ENCODE peak calls at places on chromosomes 3 and 15, in five cellular contexts. N, C, W, O and F are unnamed samples.
A peak's percentile ranks its signal among the peaks of the same experiment; 100 is the strongest.

GRCh38 chr3:131232711-131233267 is 148.8 kb upstream of the NUDT16 start:
- DNase-seq in N (no peak), C (no peak), W (no peak), O (no peak), F (no peak)

GRCh38 chr3:9249273-9250192 is at the start of gene SRGAP3:
- DNase-seq in N (peak; percentile 90), C (peak; percentile 71), W (peak; percentile 95), O (peak; percentile 95), F (peak; percentile 99)

GRCh38 chr3:151925876-151926275 is 52.4 kb downstream of the SUCNR1 start:
- DNase-seq in N (no peak), C (no peak), W (no peak), O (peak; percentile 53), F (no peak)

GRCh38 chr15:60966316-60966715 is 262.8 kb downstream of the RORA start:
- DNase-seq in N (no peak), C (no peak), W (no peak), O (no peak), F (no peak)

GRCh38 chr15:75840659-75841058 is 2.6 kb upstream of the UBE2Q2 start:
- DNase-seq in N (peak; percentile 40), C (no peak), W (peak; percentile 17), O (no peak), F (peak; percentile 46)

GRCh38 chr3:66362541-66362941 is 138.3 kb downstream of the LRIG1 start:
- DNase-seq in N (no peak), C (no peak), W (no peak), O (no peak), F (no peak)

GRCh38 chr3:141940204-141940776 is 63.8 kb downstream of the ATP1B3 start:
- DNase-seq in N (no peak), C (no peak), W (peak; percentile 96), O (peak; percentile 53), F (peak; percentile 96)

GRCh38 chr3:130393594-130393993 is 48.1 kb downstream of the COL6A5 start:
- DNase-seq in N (no peak), C (no peak), W (no peak), O (peak; percentile 9), F (no peak)

GRCh38 chr3:29731050-29731449 is 450.2 kb downstream of the RBMS3 start:
- DNase-seq in N (no peak), C (no peak), W (no peak), O (no peak), F (no peak)